ENCODE peak calls at places on chromosomes 3 and 15, in ten cellular contexts. G is mucosa of descending colon, L is WTC11, Q is K562, W is GM13977, S is LNCaP clone FGC, I is lower leg skin, E is omental fat pad, A is epithelial cell of proximal tubule, R is cardiac fibroblast. M is an unnamed sample.
A peak's percentile ranks its signal among the peaks of the same experiment; 100 is the strongest.

GRCh38 chr3:61776390-61776789 is 215.0 kb downstream of the PTPRG start:
- DNase-seq in G (no peak), L (no peak), Q (no peak), W (no peak), S (no peak), I (no peak), E (no peak), A (no peak), R (no peak), M (no peak)

GRCh38 chr15:37109952-37110630 is 9.7 kb upstream of the MEIS2 start:
- DNase-seq in G (no peak), L (peak; percentile 67), Q (no peak), W (no peak), S (no peak), I (peak; percentile 86), E (no peak), A (no peak), R (peak; percentile 77), M (no peak)

GRCh38 chr3:167151671-167152070 is 228.4 kb downstream of the ZBBX start:
- DNase-seq in G (no peak), L (no peak), Q (no peak), W (no peak), S (peak; percentile 49), I (no peak), E (no peak), A (no peak), R (no peak), M (no peak)

GRCh38 chr3:43024183-43024865 is 45.2 kb downstream of the GASK1A start:
- DNase-seq in G (no peak), L (no peak), Q (no peak), W (no peak), S (no peak), I (peak; percentile 45), E (no peak), A (no peak), R (no peak), M (no peak)

GRCh38 chr3:188432826-188433525 is 279.0 kb downstream of the LPP start:
- DNase-seq in G (peak; percentile 39), L (no peak), Q (no peak), W (no peak), S (peak; percentile 57), I (no peak), E (no peak), A (peak; percentile 27), R (peak; percentile 84), M (no peak)

GRCh38 chr15:66570842-66571241 is 5.0 kb upstream of the LCTL start:
- DNase-seq in G (no peak), L (no peak), Q (no peak), W (no peak), S (no peak), I (peak; percentile 65), E (no peak), A (no peak), R (no peak), M (no peak)

GRCh38 chr3:52895416-52895815 is 1.9 kb downstream of the STIMATE start:
- DNase-seq in G (no peak), L (no peak), Q (no peak), W (no peak), S (no peak), I (no peak), E (no peak), A (no peak), R (no peak), M (no peak)

GRCh38 chr3:14780927-14781507 is 37.7 kb upstream of the FGD5 start:
- DNase-seq in G (peak; percentile 67), L (peak; percentile 86), Q (peak; percentile 75), W (peak; percentile 79), S (peak; percentile 75), I (peak; percentile 83), E (peak; percentile 22), A (no peak), R (peak; percentile 76), M (peak; percentile 50)

GRCh38 chr3:127667119-127667681 is 5.6 kb upstream of the ABTB1 start:
- DNase-seq in G (no peak), L (no peak), Q (no peak), W (no peak), S (no peak), I (peak; percentile 79), E (peak; percentile 10), A (no peak), R (no peak), M (no peak)

GRCh38 chr3:64765951-64766350 is 78.2 kb upstream of the ADAMTS9 start:
- DNase-seq in G (no peak), L (no peak), Q (no peak), W (no peak), S (no peak), I (no peak), E (no peak), A (no peak), R (no peak), M (no peak)

GRCh38 chr15:57224664-57225063 is 151.6 kb upstream of the CGNL1 start:
- DNase-seq in G (no peak), L (no peak), Q (no peak), W (no peak), S (no peak), I (no peak), E (no peak), A (no peak), R (no peak), M (no peak)

GRCh38 chr15:74373731-74374647 is 6.5 kb upstream of the CYP11A1 start:
- DNase-seq in G (peak; percentile 95), L (peak; percentile 97), Q (peak; percentile 99), W (peak; percentile 97), S (peak; percentile 77), I (peak; percentile 99), E (peak; percentile 85), A (no peak), R (peak; percentile 86), M (no peak)

GRCh38 chr3:161069441-161070251 is 35.5 kb downstream of the B3GALNT1 start:
- DNase-seq in G (no peak), L (no peak), Q (no peak), W (peak; percentile 64), S (no peak), I (no peak), E (no peak), A (peak; percentile 35), R (peak; percentile 75), M (no peak)

GRCh38 chr3:191338177-191338488 is 7.8 kb upstream of the UTS2B start:
- DNase-seq in G (no peak), L (no peak), Q (peak; percentile 9), W (no peak), S (no peak), I (no peak), E (no peak), A (no peak), R (no peak), M (no peak)
- TF ChIP-seq CTCF in G (no peak), L (no peak), Q (no peak), W (no peak), S (no peak), I (no peak), E (no peak), A (no peak), R (no peak), M (no peak)

GRCh38 chr3:9399746-9400145 is 2.3 kb downstream of the SETD5 start:
- DNase-seq in G (peak; percentile 67), L (peak; percentile 63), Q (peak; percentile 69), W (peak; percentile 20), S (peak; percentile 92), I (peak; percentile 90), E (no peak), A (peak; percentile 32), R (peak; percentile 96), M (no peak)
- TF ChIP-seq CTCF in G (no peak), L (no peak), Q (no peak), W (no peak), S (no peak), I (no peak), E (no peak), A (no peak), R (peak; percentile 13), M (peak; percentile 63)

DNA sequence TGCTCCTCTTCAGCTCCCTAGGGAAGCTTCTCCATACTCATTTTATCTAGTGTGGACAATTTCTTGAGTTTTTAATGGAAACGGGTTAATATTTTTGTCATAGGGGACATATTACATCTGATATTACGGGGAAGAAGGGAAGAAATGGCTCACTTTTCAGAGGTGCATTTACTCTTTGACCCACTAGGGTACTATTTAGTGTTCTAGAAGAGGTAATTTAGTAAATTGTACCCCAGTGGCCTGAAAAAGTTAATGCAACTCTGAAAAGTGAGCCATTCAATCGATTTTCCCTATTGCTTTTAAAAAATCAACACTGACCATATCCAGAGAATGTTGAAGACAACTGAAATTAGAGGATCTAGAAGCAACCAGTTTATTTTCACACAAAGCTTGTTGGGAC is 71.2 kb downstream of the MAP2K5 start:
- DNase-seq in G (no peak), L (no peak), Q (peak; percentile 7), W (no peak), S (no peak), I (no peak), E (no peak), A (no peak), R (no peak), M (no peak)
- TF ChIP-seq CTCF in G (no peak), L (no peak), Q (peak; percentile 29), W (no peak), S (no peak), I (no peak), E (no peak), A (no peak), R (no peak), M (no peak)

GRCh38 chr3:58576716-58577115 is 475 bp downstream of the FAM107A start:
- DNase-seq in G (no peak), L (no peak), Q (no peak), W (no peak), S (no peak), I (no peak), E (no peak), A (no peak), R (no peak), M (no peak)

GRCh38 chr3:58574682-58575081 is 2.5 kb downstream of the FAM107A start:
- DNase-seq in G (no peak), L (no peak), Q (no peak), W (no peak), S (no peak), I (no peak), E (no peak), A (no peak), R (no peak), M (peak; percentile 62)

GRCh38 chr3:58578873-58579272 is 1.7 kb upstream of the FAM107A start:
- DNase-seq in G (no peak), L (no peak), Q (no peak), W (no peak), S (no peak), I (no peak), E (no peak), A (no peak), R (no peak), M (peak; percentile 28)

GRCh38 chr3:58575986-58576652 is 1.1 kb downstream of the FAM107A start:
- DNase-seq in G (no peak), L (no peak), Q (no peak), W (no peak), S (no peak), I (no peak), E (no peak), A (no peak), R (peak; percentile 53), M (no peak)

DNA sequence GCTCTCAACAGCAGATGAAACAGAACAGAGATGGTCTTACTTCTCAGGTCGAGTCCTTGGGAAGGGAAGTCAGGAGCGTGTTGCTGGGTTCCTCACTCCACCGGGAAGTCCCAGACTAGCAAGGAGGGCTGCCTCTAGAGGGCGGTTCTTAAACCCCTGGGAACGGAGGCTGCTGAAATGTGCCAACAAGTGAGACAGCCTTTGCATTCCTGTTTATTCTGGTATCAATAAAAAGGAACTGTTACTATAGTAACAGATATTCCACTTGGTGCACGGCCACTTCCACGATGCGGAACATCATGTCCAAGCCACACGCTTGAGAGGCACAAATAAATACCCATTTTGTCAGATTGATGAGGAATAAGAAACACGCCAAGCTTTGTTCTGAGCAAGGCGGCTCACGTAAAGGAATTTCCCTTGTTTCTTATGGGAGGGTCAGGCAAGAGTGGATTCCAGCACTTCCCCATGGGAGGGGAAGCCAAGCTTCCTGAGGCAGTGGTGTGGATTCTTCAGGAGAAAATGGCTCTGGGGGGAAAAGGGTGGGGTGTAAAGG is at the start of gene FAM107A:
- DNase-seq in G (no peak), L (peak; percentile 58), Q (no peak), W (no peak), S (peak; percentile 47), I (no peak), E (no peak), A (peak; percentile 52), R (peak; percentile 86), M (peak; percentile 51)
- TF ChIP-seq CTCF in G (no peak), L (no peak), Q (no peak), W (no peak), S (peak; percentile 10), I (no peak), E (no peak), A (peak; percentile 36), R (peak; percentile 29), M (peak; percentile 22)

M was measured in chondrocyte.